ENCODE peak calls at places on chromosomes 1 and 21, in ten cellular contexts. T is uterus, Z is ovary, A is heart right ventricle, B is left ventricle myocardium inferior, C is endothelial cell, R is cardiac muscle cell, G is foreskin keratinocyte, P is HFF-Myc, X is esophagus muscularis mucosa. Q is an unnamed sample.

GRCh38 chr1:66739401-66740157 is 12.7 kb upstream of the DYNLT5 start:
- DNase-seq in P (no peak), A (peak), T (no peak), C (no peak), X (no peak), B (no peak), G (no peak), R (peak), Z (no peak), Q (no peak)

GRCh38 chr1:15246960-15247614 is at the start of gene FHAD1:
- DNase-seq in P (no peak), Z (peak), A (no peak), R (peak), C (peak), X (peak), T (peak), G (no peak), B (peak), Q (no peak)

GRCh38 chr21:17711896-17712295 is 99.2 kb upstream of the BTG3 start:
- DNase-seq in Z (no peak), G (peak), P (no peak), T (no peak), C (no peak), A (no peak), X (no peak), B (no peak), R (no peak), Q (peak)

GRCh38 chr1:22500476-22500875 is 48.8 kb downstream of the ZBTB40 start:
- DNase-seq in C (no peak), T (no peak), P (peak), A (peak), B (no peak), Z (peak), R (peak), X (no peak), G (peak), Q (peak)

GRCh38 chr21:28229811-28230210 is 762.9 kb downstream of the LTN1 start:
- DNase-seq in C (no peak), A (no peak), G (peak), T (no peak), Z (no peak), B (no peak), P (no peak), X (no peak), R (no peak), Q (peak)

GRCh38 chr1:62391369-62391971 is 45.4 kb upstream of the USP1 start:
- DNase-seq in R (peak), T (no peak), X (no peak), B (no peak), C (peak), G (no peak), P (no peak), A (no peak), Z (no peak), Q (peak)

GRCh38 chr1:191368891-191369654 is 789.2 kb upstream of the RGS18 start:
- DNase-seq in X (no peak), P (no peak), R (no peak), T (no peak), Z (no peak), C (no peak), A (no peak), B (no peak), G (no peak), Q (no peak)

GRCh38 chr1:235279627-235280194 is 48.3 kb downstream of the ARID4B start:
- DNase-seq in A (no peak), R (peak), C (no peak), P (no peak), T (no peak), B (no peak), Z (no peak), X (no peak), G (no peak), Q (no peak)

GRCh38 chr1:228546541-228547463 is 59.6 kb downstream of the RNF187 start:
- DNase-seq in C (no peak), B (no peak), X (no peak), Z (no peak), R (no peak), P (no peak), A (no peak), G (no peak), T (no peak), Q (no peak)

GRCh38 chr1:228685081-228685480 is 50.2 kb upstream of the RHOU start:
- DNase-seq in C (no peak), A (no peak), T (no peak), R (peak), Z (no peak), G (no peak), B (no peak), X (no peak), P (no peak), Q (no peak)

GRCh38 chr1:2377751-2378440 is 13.5 kb downstream of the MORN1 start:
- DNase-seq in B (no peak), C (no peak), T (no peak), G (no peak), A (no peak), P (no peak), X (no peak), Z (peak), R (no peak), Q (no peak)

GRCh38 chr1:240492832-240493440 is 119.0 kb downstream of the GREM2 start:
- DNase-seq in P (no peak), A (no peak), X (no peak), B (no peak), C (peak), G (no peak), Z (peak), R (peak), T (no peak), Q (peak)

GRCh38 chr1:42010381-42010780 is 91.7 kb upstream of the HIVEP3 start:
- DNase-seq in P (no peak), C (no peak), X (no peak), B (no peak), G (no peak), T (no peak), Z (no peak), R (no peak), A (no peak), Q (no peak)

GRCh38 chr1:224433671-224434446 is 738 bp downstream of the WDR26 start:
- DNase-seq in C (peak), Z (peak), A (peak), P (no peak), G (no peak), X (no peak), B (peak), R (peak), T (peak), Q (no peak)

GRCh38 chr1:97904528-97904927 is 16.3 kb downstream of the DPYD start:
- DNase-seq in A (no peak), C (no peak), P (no peak), G (no peak), X (no peak), Z (no peak), T (no peak), R (no peak), B (no peak), Q (peak)

GRCh38 chr1:67840449-67840848 is 7.2 kb upstream of the GNG12 start:
- DNase-seq in R (no peak), C (no peak), T (no peak), X (no peak), Z (no peak), B (no peak), P (no peak), A (no peak), G (no peak), Q (peak)

GRCh38 chr1:180343931-180344406 is 113.9 kb downstream of the LHX4 start:
- DNase-seq in X (no peak), Z (no peak), B (no peak), R (peak), G (peak), T (no peak), P (peak), A (no peak), C (no peak), Q (peak)

GRCh38 chr1:216936779-216937178 is 213.6 kb upstream of the ESRRG start:
- DNase-seq in G (no peak), T (no peak), X (no peak), B (no peak), A (no peak), Z (no peak), P (no peak), C (no peak), R (no peak), Q (no peak)

GRCh38 chr1:201559679-201560162 is 20.8 kb downstream of the NAV1 start:
- DNase-seq in R (peak), C (peak), B (peak), Z (peak), X (no peak), A (peak), T (peak), G (no peak), P (peak), Q (peak)

GRCh38 chr1:212703991-212704564 is 4.4 kb upstream of the BATF3 start:
- DNase-seq in C (no peak), G (no peak), P (no peak), A (no peak), T (no peak), B (no peak), Z (no peak), X (no peak), R (no peak), Q (no peak)

GRCh38 chr1:177873238-177873637 is 96.6 kb downstream of the SEC16B start:
- DNase-seq in T (no peak), X (no peak), Z (no peak), A (no peak), R (no peak), C (no peak), P (peak), B (no peak), G (peak), Q (peak)

GRCh38 chr1:59709333-59709732 is 105.4 kb upstream of the HOOK1 start:
- DNase-seq in X (no peak), T (no peak), P (no peak), A (no peak), C (no peak), Z (no peak), R (no peak), B (no peak), G (no peak), Q (no peak)

DNA sequence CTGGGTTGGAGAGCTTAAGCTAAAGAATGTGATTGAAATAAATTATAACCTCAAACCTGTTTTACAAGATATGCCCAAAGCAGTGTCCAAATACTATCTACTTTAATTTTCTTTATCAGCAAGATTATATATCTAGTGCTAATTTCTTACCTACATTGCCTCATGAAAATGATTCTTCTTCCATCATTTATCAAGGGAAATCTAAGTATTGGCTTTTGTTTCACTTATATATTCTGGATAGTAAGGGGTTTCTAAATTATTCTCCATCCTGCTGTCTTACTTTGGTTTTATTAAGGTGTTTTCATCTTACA is 81.2 kb downstream of the PHTF1 start:
- DNase-seq in P (no peak), G (no peak), Z (no peak), X (no peak), T (no peak), R (no peak), C (no peak), B (no peak), A (no peak), Q (no peak)
- TF ChIP-seq CTCF in P (no peak), G (no peak), Z (no peak), X (no peak), T (no peak), R (no peak), C (peak), B (no peak), A (no peak), Q (no peak)

GRCh38 chr1:218547901-218548730 is 203.0 kb downstream of the TGFB2 start:
- DNase-seq in B (no peak), A (no peak), X (no peak), G (no peak), P (no peak), C (no peak), Z (no peak), R (no peak), T (no peak), Q (no peak)

GRCh38 chr1:218548764-218549163 is 203.6 kb downstream of the TGFB2 start:
- DNase-seq in B (no peak), A (no peak), C (no peak), R (no peak), X (no peak), Z (no peak), G (no peak), T (no peak), P (no peak), Q (no peak)

DNA sequence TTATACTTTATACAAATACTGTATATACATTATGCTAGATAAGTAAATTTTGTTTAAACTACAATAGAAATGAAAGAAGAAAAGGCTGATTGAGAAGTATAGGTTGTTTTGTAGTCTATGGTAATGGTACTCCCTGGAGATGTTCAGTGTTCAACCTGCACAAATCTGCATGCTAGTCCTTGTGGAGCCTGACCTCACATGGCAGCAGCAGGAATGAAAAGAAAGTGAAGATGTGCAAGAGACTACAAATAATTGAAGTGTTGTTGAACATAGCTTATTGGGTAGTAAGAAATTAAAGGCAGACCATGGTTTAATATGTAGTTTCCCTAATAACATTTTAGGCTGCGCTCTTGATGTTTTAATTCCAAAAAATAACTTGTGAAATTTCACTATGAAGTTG is 201.2 kb downstream of the TGFB2 start:
- DNase-seq in C (no peak), R (no peak), A (no peak), X (no peak), G (no peak), B (no peak), T (no peak), P (no peak), Z (no peak), Q (no peak)
- TF ChIP-seq CTCF in C (no peak), R (peak), A (no peak), X (no peak), G (peak), B (no peak), T (no peak), P (peak), Z (no peak), Q (no peak)

DNA sequence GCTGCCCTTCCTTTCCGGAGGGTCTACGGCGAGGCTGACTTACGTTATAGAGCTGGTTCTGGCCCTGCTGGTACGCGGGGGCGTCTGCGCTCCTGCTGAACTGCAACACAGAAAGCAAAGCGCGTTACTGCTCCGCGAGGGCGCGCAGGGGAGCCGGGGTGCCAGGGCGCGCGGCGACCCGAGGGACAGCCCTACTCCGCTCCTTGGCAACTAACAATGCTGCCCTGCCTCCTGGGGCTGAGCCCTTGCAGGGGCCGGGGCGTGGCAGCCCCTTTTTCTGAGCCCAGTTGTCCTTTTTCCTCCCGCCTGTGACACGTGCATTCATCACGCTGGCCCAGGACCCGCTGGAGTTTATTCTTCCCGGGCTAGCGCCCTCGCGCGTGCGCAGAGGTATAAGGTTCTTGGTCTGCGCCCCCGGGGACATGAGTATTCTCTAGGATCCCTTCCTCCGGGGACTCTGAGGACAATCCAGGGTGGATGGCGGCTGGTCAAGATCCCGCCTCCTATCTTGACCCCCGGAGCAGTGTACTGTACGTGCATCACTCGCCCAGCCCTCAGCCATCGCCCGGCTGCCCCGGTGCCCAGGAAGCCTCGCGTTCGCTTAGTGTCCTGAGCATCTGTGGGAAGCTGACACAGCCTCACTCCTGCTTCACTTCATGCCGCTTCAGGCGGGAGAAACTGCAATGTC is 78.9 kb downstream of the CD247 start:
- DNase-seq in R (peak), A (no peak), X (no peak), C (peak), P (no peak), B (no peak), Z (no peak), G (no peak), T (peak), Q (peak)
- TF ChIP-seq CTCF in R (peak), A (no peak), X (no peak), C (no peak), P (peak), B (no peak), Z (no peak), G (peak), T (no peak), Q (peak)

GRCh38 chr1:155001688-155002474 is 721 bp upstream of the ZBTB7B start:
- DNase-seq in G (peak), B (peak), T (peak), P (peak), X (peak), C (peak), A (peak), R (peak), Z (peak), Q (peak)
- TF ChIP-seq CTCF in G (peak), B (peak), T (peak), P (peak), X (peak), C (no peak), A (no peak), R (peak), Z (no peak), Q (peak)

DNA sequence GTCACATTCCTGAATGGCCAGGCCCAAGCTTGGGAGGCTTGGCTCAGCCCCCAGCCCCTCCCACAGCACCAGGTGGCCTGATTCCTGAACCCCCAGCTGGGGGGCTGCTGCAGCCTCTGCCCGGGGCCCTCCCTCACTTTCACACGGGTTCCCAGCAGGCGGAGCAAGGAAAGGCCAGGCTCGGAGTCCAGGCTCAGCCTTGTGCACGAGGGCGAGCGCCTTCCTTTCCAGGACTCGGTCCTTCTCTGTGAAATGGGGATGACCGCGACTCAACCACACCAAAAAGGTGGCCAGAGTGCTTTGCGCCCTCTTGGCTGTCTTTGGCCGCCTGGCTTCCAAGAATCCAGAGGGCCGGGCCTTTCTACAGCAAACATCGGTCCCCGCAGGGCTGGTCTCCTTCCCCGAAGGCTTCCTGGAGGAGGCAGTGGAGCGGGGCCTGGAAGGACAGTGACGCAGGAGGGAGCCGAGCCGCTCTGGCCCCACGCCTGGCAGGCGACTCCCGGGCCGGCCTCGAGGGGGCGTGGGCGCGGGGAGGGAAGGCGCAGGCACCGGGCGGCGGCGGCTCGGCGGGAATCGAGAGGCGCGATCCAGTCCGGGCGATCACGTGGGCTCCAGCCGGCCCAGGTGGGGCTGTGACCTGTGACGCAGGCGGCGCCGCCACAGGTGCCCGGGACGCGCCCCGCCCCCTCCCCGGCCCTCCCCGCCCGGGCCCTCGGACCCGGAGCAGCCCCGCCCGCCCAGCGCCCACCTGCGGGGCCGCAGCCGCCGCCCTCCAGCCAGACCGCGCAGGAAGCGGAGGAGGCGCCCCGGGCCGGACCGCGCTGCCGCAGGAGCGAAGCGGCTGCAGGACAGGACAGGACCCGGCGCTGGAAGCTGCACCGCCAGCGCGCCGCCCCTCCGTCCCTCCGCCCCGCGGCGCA is at the start of gene ARHGEF16:
- DNase-seq in A (peak), T (no peak), P (no peak), G (no peak), B (peak), Z (peak), C (peak), R (peak), X (no peak), Q (peak)
- TF ChIP-seq CTCF in A (peak), T (no peak), P (peak), G (peak), B (peak), Z (no peak), C (no peak), R (peak), X (no peak), Q (peak)

DNA sequence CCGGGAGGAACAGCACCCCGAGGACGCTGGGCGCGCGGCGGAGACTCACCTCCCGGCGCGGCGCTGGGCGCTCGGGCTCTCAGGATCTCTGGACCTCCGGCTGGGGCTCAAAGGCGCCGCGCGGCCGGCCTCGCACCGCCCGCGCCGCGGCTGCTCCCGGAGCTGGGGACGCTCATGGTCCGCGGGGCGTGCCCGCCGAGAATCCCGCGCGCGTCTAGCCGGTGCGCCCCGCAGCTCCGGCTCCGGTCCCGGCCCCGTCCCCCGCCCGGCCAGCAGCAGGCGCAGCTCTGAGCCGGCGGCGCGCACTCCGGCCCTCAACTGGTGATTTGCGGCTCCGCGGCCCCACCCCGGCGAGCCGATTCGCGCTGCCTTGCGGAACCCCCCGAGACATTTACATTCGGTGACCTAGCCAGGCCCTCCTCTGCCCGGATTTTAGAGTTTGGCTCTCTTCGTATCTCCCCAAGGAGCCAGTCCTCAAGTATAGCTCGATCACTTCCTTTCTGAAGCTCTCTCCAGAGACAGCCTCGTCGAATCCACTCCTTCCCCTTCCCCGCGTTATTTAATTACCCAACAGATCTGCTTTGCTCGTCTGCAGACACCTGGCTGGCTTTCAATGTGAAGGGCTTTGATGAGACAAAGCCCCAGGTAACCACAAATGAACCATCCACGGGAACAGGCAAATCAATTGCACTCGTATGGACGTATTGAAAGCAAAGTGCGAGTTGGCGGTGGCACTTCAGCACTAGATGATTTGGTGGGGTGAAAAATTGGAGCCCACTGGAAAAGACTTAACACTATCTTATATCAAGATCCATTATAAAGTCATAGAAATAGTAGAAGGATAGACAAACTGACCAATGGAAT is at the start of gene BCAR3:
- DNase-seq in P (no peak), R (peak), A (peak), X (no peak), B (peak), T (peak), G (peak), C (peak), Z (peak), Q (peak)
- TF ChIP-seq CTCF in P (no peak), R (peak), A (peak), X (peak), B (peak), T (no peak), G (peak), C (no peak), Z (no peak), Q (peak)

GRCh38 chr1:239455743-239456142 is 69.4 kb downstream of the CHRM3 start:
- DNase-seq in G (no peak), R (no peak), A (no peak), X (no peak), P (no peak), Z (no peak), C (no peak), B (no peak), T (no peak), Q (no peak)
- TF ChIP-seq CTCF in G (no peak), R (no peak), A (no peak), X (no peak), P (no peak), Z (no peak), C (no peak), B (no peak), T (no peak), Q (no peak)

GRCh38 chr21:44755227-44755626 is 43.9 kb upstream of the TSPEAR start:
- DNase-seq in R (no peak), B (no peak), P (no peak), C (no peak), A (no peak), X (no peak), Z (no peak), T (no peak), G (no peak), Q (peak)
- TF ChIP-seq CTCF in R (peak), B (peak), P (no peak), C (no peak), A (no peak), X (no peak), Z (no peak), T (no peak), G (no peak), Q (peak)

Q was measured in bronchial epithelial cell.